ENCODE peak calls at places on chromosomes 12 and 14, in eight cellular contexts. One of them, this sample, is unnamed.

GRCh38 chr12:68964013-68964412 is 31.0 kb upstream of the CPM start:
- DNase-seq in lower lobe of right lung: no peak
- DNase-seq in heart left ventricle: no peak
- DNase-seq in neural progenitor cell: no peak
- DNase-seq in kidney epithelial cell: no peak
- DNase-seq in body of pancreas: no peak
- DNase-seq in psoas muscle: no peak
- DNase-seq in pancreas: no peak
- DNase-seq in this sample: no peak

GRCh38 chr12:114673169-114673833 is 10.7 kb downstream of the TBX3 start:
- DNase-seq in body of pancreas: no peak
- DNase-seq in pancreas: no peak
- DNase-seq in heart left ventricle: no peak
- DNase-seq in lower lobe of right lung: no peak
- DNase-seq in neural progenitor cell: peak; percentile 45
- DNase-seq in kidney epithelial cell: no peak
- DNase-seq in psoas muscle: no peak
- DNase-seq in this sample: peak; percentile 68

GRCh38 chr12:3157581-3158328 is 80.6 kb downstream of the TSPAN9 start:
- DNase-seq in heart left ventricle: no peak
- DNase-seq in psoas muscle: no peak
- DNase-seq in kidney epithelial cell: no peak
- DNase-seq in body of pancreas: no peak
- DNase-seq in neural progenitor cell: no peak
- DNase-seq in pancreas: no peak
- DNase-seq in lower lobe of right lung: no peak
- DNase-seq in this sample: no peak

GRCh38 chr12:129257526-129257925 is 404.2 kb downstream of the GLT1D1 start:
- DNase-seq in psoas muscle: no peak
- DNase-seq in heart left ventricle: no peak
- DNase-seq in kidney epithelial cell: no peak
- DNase-seq in neural progenitor cell: no peak
- DNase-seq in body of pancreas: no peak
- DNase-seq in lower lobe of right lung: no peak
- DNase-seq in pancreas: no peak
- DNase-seq in this sample: no peak

GRCh38 chr14:51996148-51996746 is 6.9 kb downstream of the RTRAF start:
- DNase-seq in kidney epithelial cell: no peak
- DNase-seq in neural progenitor cell: peak; percentile 32
- DNase-seq in lower lobe of right lung: no peak
- DNase-seq in pancreas: no peak
- DNase-seq in heart left ventricle: no peak
- DNase-seq in psoas muscle: no peak
- DNase-seq in body of pancreas: no peak
- DNase-seq in this sample: peak; percentile 55

GRCh38 chr12:104357431-104357952 is 54.0 kb downstream of the EID3 start:
- DNase-seq in kidney epithelial cell: no peak
- DNase-seq in lower lobe of right lung: no peak
- DNase-seq in neural progenitor cell: no peak
- DNase-seq in psoas muscle: no peak
- DNase-seq in body of pancreas: no peak
- DNase-seq in heart left ventricle: no peak
- DNase-seq in pancreas: no peak
- DNase-seq in this sample: no peak

GRCh38 chr12:92062539-92063493 is 82.8 kb downstream of the BTG1 start:
- DNase-seq in lower lobe of right lung: no peak
- DNase-seq in neural progenitor cell: peak; percentile 58
- DNase-seq in heart left ventricle: no peak
- DNase-seq in pancreas: no peak
- DNase-seq in body of pancreas: no peak
- DNase-seq in psoas muscle: no peak
- DNase-seq in kidney epithelial cell: no peak
- DNase-seq in this sample: no peak

GRCh38 chr12:52603314-52603713 is 2.1 kb upstream of the KRT72 start:
- DNase-seq in body of pancreas: no peak
- DNase-seq in psoas muscle: no peak
- DNase-seq in kidney epithelial cell: no peak
- DNase-seq in pancreas: no peak
- DNase-seq in lower lobe of right lung: no peak
- DNase-seq in heart left ventricle: no peak
- DNase-seq in neural progenitor cell: no peak
- DNase-seq in this sample: no peak

GRCh38 chr12:105798249-105798835 is 340.4 kb downstream of the NUAK1 start:
- DNase-seq in kidney epithelial cell: no peak
- DNase-seq in body of pancreas: no peak
- DNase-seq in heart left ventricle: no peak
- DNase-seq in lower lobe of right lung: no peak
- DNase-seq in pancreas: no peak
- DNase-seq in neural progenitor cell: no peak
- DNase-seq in psoas muscle: no peak
- DNase-seq in this sample: no peak

GRCh38 chr12:67758119-67758873 is 109.8 kb downstream of the DYRK2 start:
- DNase-seq in kidney epithelial cell: no peak
- DNase-seq in neural progenitor cell: no peak
- DNase-seq in psoas muscle: no peak
- DNase-seq in body of pancreas: no peak
- DNase-seq in heart left ventricle: no peak
- DNase-seq in pancreas: no peak
- DNase-seq in lower lobe of right lung: no peak
- DNase-seq in this sample: no peak

GRCh38 chr12:10873374-10873773 is 10.7 kb downstream of the PRH1 start:
- DNase-seq in kidney epithelial cell: no peak
- DNase-seq in lower lobe of right lung: no peak
- DNase-seq in heart left ventricle: no peak
- DNase-seq in body of pancreas: no peak
- DNase-seq in pancreas: no peak
- DNase-seq in psoas muscle: no peak
- DNase-seq in neural progenitor cell: no peak
- DNase-seq in this sample: no peak

GRCh38 chr12:116736962-116737773 is 701 bp downstream of the SPRING1 start:
- DNase-seq in lower lobe of right lung: peak; percentile 55
- DNase-seq in heart left ventricle: no peak
- DNase-seq in pancreas: no peak
- DNase-seq in kidney epithelial cell: no peak
- DNase-seq in body of pancreas: peak; percentile 20
- DNase-seq in neural progenitor cell: peak; percentile 69
- DNase-seq in psoas muscle: no peak
- DNase-seq in this sample: peak; percentile 39

GRCh38 chr14:69153848-69154208 is 909 bp upstream of the DCAF5 start:
- DNase-seq in body of pancreas: peak; percentile 41
- DNase-seq in psoas muscle: peak; percentile 29
- DNase-seq in kidney epithelial cell: no peak
- DNase-seq in lower lobe of right lung: no peak
- DNase-seq in neural progenitor cell: peak; percentile 36
- DNase-seq in pancreas: peak; percentile 27
- DNase-seq in heart left ventricle: peak; percentile 39
- DNase-seq in this sample: peak; percentile 52

DNA sequence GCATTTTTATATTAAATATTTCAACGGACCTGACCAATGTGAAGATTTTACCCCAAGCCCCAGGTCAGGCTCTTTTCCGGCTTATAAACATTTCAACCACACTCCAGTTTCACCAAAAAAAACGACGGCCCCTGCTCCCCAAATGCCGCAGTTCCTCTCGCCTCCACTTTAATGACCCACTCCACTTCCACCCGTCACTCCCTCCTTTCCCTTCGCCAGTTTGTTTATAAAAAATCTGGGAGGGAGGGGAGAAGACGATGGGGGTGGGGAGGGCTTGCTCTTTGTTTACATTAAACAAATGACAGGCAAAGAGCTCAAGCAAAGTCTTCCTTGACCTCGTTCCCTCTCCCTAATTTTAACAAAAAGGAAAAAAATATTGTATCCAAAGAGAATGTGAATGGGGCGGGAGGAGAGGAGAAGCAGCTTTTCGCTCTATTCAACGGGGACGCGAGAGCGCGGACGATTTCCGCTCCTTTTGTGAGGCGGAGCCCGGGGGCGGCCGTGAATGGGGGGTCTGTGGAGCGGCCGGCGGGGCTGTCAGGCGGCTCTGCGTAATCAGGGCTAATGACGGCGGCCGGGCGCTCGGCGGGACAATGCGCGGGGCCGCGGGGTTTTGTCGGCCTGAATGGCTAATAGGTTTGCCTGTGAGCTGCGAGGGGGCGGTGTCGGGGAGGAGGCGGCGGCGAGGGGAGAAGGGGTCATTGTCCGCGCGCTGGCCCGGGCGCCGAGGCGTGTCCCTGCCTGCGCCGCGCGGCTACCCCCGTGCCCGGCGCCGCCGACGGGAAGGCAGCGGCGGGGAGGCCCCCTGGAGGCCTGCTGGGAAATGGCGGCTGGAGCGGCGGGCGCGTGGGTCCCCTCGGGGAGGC is 5.7 kb downstream of the SIX6 start:
- DNase-seq in pancreas: no peak
- DNase-seq in lower lobe of right lung: no peak
- DNase-seq in body of pancreas: no peak
- DNase-seq in psoas muscle: peak; percentile 61
- DNase-seq in neural progenitor cell: peak; percentile 97
- DNase-seq in kidney epithelial cell: no peak
- DNase-seq in heart left ventricle: no peak
- DNase-seq in this sample: peak; percentile 57
- TF ChIP-seq CTCF in pancreas: peak; percentile 25
- TF ChIP-seq CTCF in lower lobe of right lung: peak; percentile 29
- TF ChIP-seq CTCF in body of pancreas: peak; percentile 15
- TF ChIP-seq CTCF in psoas muscle: peak; percentile 56
- TF ChIP-seq CTCF in neural progenitor cell: peak; percentile 61
- TF ChIP-seq CTCF in kidney epithelial cell: peak; percentile 35
- TF ChIP-seq CTCF in heart left ventricle: no peak
- TF ChIP-seq CTCF in this sample: peak; percentile 32

DNA sequence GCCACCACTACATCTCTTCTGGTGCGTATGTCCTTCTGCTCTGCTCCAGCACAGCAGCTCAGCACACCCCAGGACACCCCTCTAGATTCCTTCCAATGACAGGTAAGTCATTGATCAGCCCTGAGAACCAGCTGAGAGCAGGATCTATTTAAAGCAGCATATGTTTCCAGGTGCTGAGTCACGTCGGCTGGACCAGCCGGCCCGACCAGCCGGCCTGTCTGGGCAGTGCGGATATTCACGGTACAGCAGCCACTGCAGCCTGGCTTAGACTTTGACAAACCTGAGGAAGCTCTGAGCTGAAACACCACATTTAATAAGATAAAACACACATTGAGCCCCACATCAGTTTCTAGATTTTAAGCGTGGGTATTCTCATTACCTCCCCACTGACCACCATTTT is 31.8 kb upstream of the RPH3A start:
- DNase-seq in body of pancreas: no peak
- DNase-seq in heart left ventricle: no peak
- DNase-seq in psoas muscle: no peak
- DNase-seq in lower lobe of right lung: no peak
- DNase-seq in neural progenitor cell: no peak
- DNase-seq in kidney epithelial cell: no peak
- DNase-seq in pancreas: no peak
- DNase-seq in this sample: no peak
- H3K27me3 ChIP-seq in body of pancreas: no peaks in the 10 kb centered on the region
- H3K27me3 ChIP-seq in heart left ventricle: peaks cover 17% of the 10 kb centered on the region
- H3K27me3 ChIP-seq in psoas muscle: no peaks in the 10 kb centered on the region
- H3K27me3 ChIP-seq in lower lobe of right lung: peaks cover 10% of the 10 kb centered on the region
- H3K27me3 ChIP-seq in neural progenitor cell: no peaks in the 10 kb centered on the region
- H3K27me3 ChIP-seq in kidney epithelial cell: no peaks in the 10 kb centered on the region
- H3K27me3 ChIP-seq in pancreas: no peaks in the 10 kb centered on the region
- H3K27me3 ChIP-seq in this sample: peaks cover 3% of the 10 kb centered on the region

GRCh38 chr12:77615331-77615730 is 215.4 kb upstream of the NAV3 start:
- DNase-seq in psoas muscle: no peak
- DNase-seq in heart left ventricle: no peak
- DNase-seq in body of pancreas: no peak
- DNase-seq in lower lobe of right lung: no peak
- DNase-seq in pancreas: no peak
- DNase-seq in kidney epithelial cell: no peak
- DNase-seq in neural progenitor cell: peak; percentile 15
- DNase-seq in this sample: no peak
- TF ChIP-seq CTCF in psoas muscle: no peak
- TF ChIP-seq CTCF in heart left ventricle: no peak
- TF ChIP-seq CTCF in body of pancreas: no peak
- TF ChIP-seq CTCF in lower lobe of right lung: no peak
- TF ChIP-seq CTCF in pancreas: no peak
- TF ChIP-seq CTCF in kidney epithelial cell: peak; percentile 16
- TF ChIP-seq CTCF in neural progenitor cell: peak; percentile 43
- TF ChIP-seq CTCF in this sample: no peak

DNA sequence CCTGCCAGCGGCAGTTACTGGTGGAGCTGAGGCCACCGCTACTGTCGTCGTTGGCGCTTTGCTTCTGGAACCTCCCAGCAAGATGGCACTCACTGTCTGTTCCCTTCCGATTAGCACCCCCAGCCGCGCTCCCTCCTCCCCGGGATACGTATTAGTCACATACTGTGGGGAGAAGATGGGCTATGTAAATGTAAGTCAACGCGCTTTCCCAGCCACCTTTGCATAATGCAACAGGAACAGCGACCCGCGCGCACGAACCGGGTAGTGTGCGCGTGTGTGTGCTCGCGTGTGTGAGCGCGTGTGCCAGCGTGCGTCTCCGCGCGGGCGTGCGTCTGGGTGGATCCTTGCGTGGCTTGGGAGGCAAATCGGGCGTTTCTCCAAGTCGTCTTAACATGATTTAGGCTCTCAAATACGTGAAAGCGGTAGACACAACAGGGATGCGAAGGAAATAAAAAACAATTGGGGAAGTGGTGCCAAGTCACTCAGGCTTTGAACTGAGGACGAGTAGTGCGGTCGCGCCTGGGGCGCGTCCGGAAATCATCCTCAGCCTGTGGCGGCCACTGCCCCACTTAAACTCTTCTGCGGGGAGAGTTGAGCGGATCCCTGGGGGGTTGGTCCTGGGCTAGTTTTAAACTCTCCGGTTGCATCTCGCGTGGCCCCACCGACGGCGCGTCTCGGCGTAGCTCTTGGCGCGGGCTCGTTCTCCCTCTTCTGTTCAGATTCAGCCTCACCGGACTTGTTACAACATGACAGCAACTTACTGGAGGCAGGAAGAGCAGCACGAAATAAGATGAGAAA is 1.8 kb downstream of the FLRT2 start:
- DNase-seq in lower lobe of right lung: peak; percentile 51
- DNase-seq in kidney epithelial cell: no peak
- DNase-seq in heart left ventricle: peak; percentile 57
- DNase-seq in pancreas: peak; percentile 75
- DNase-seq in neural progenitor cell: peak; percentile 67
- DNase-seq in psoas muscle: peak; percentile 63
- DNase-seq in body of pancreas: peak; percentile 66
- DNase-seq in this sample: peak; percentile 84
- H3K27me3 ChIP-seq in lower lobe of right lung: peaks cover 73% of the 10 kb centered on the region
- H3K27me3 ChIP-seq in kidney epithelial cell: peaks cover 46% of the 10 kb centered on the region
- H3K27me3 ChIP-seq in heart left ventricle: peaks cover 43% of the 10 kb centered on the region
- H3K27me3 ChIP-seq in pancreas: no peaks in the 10 kb centered on the region
- H3K27me3 ChIP-seq in neural progenitor cell: peaks cover 65% of the 10 kb centered on the region
- H3K27me3 ChIP-seq in psoas muscle: peaks cover 43% of the 10 kb centered on the region
- H3K27me3 ChIP-seq in body of pancreas: no peaks in the 10 kb centered on the region
- H3K27me3 ChIP-seq in this sample: peaks cover 12% of the 10 kb centered on the region

DNA sequence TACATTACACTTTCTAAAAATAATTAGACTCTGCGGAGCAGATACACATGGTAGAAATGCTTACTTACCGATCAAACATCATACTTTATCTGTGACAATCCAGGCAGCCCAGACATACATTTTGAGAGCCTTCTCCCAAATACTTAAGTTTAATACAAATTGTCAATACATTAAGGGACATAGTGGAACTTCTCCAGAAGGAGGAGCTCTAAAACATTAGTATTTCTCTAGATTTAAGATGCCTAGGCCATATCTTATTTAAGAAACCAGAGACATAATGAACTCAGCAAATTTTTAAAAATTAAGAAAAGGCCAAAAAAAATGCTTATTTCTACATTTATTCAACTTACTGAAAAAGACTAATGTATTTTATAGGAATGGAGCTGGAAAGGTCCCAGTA is 16.1 kb downstream of the ACSM4 start:
- DNase-seq in psoas muscle: no peak
- DNase-seq in lower lobe of right lung: no peak
- DNase-seq in kidney epithelial cell: no peak
- DNase-seq in body of pancreas: no peak
- DNase-seq in heart left ventricle: no peak
- DNase-seq in pancreas: no peak
- DNase-seq in neural progenitor cell: no peak
- DNase-seq in this sample: no peak
- TF ChIP-seq CTCF in psoas muscle: no peak
- TF ChIP-seq CTCF in lower lobe of right lung: no peak
- TF ChIP-seq CTCF in kidney epithelial cell: no peak
- TF ChIP-seq CTCF in body of pancreas: no peak
- TF ChIP-seq CTCF in heart left ventricle: no peak
- TF ChIP-seq CTCF in pancreas: no peak
- TF ChIP-seq CTCF in neural progenitor cell: no peak
- TF ChIP-seq CTCF in this sample: peak; percentile 16

This sample was measured in hepatocyte.